ENCODE peak calls at places on chromosomes 6 and 20, in nine cellular contexts. L, W, T, R, V, F, U, A and O are unnamed samples.

GRCh38 chr20:4261333-4262284 is 246.3 kb upstream of the RNF24 start:
- DNase-seq in L (no peak), W (no peak), T (peak; percentile 56), R (no peak), V (peak; percentile 35), F (no peak), U (no peak), A (no peak), O (no peak)

GRCh38 chr6:84269947-84270733 is 42.7 kb upstream of the CEP162 start:
- DNase-seq in L (no peak), W (no peak), T (no peak), R (no peak), V (no peak), F (no peak), U (no peak), A (no peak), O (no peak)

GRCh38 chr6:135438907-135439535 is 58.5 kb downstream of the AHI1 start:
- DNase-seq in L (no peak), W (peak; percentile 12), T (peak; percentile 58), R (no peak), V (peak; percentile 37), F (no peak), U (no peak), A (no peak), O (peak; percentile 35)

GRCh38 chr6:118736351-118736750 is 85.0 kb upstream of the CEP85L start:
- DNase-seq in L (no peak), W (no peak), T (no peak), R (no peak), V (no peak), F (no peak), U (no peak), A (no peak), O (no peak)

GRCh38 chr20:20549699-20550098 is 162.7 kb downstream of the RALGAPA2 start:
- DNase-seq in L (no peak), W (peak; percentile 90), T (peak; percentile 73), R (no peak), V (peak; percentile 58), F (no peak), U (no peak), A (no peak), O (no peak)

GRCh38 chr20:23165307-23165750 is 79.2 kb upstream of the CD93 start:
- DNase-seq in L (no peak), W (no peak), T (no peak), R (no peak), V (no peak), F (no peak), U (no peak), A (no peak), O (no peak)

GRCh38 chr6:35425284-35425683 is 26.9 kb upstream of the FANCE start:
- DNase-seq in L (no peak), W (peak; percentile 71), T (peak; percentile 96), R (no peak), V (peak; percentile 81), F (no peak), U (no peak), A (no peak), O (no peak)

GRCh38 chr6:41214559-41215238 is 13.4 kb upstream of the TREML4 start:
- DNase-seq in L (no peak), W (no peak), T (no peak), R (no peak), V (no peak), F (no peak), U (no peak), A (no peak), O (no peak)

GRCh38 chr6:162733489-162733888 is 5.7 kb downstream of the PACRG start:
- DNase-seq in L (no peak), W (no peak), T (no peak), R (no peak), V (no peak), F (no peak), U (no peak), A (no peak), O (no peak)

GRCh38 chr6:836276-836853 is 143.4 kb upstream of the EXOC2 start:
- DNase-seq in L (peak; percentile 55), W (peak; percentile 14), T (no peak), R (no peak), V (no peak), F (no peak), U (no peak), A (no peak), O (no peak)

GRCh38 chr6:118581489-118581959 is 33.4 kb downstream of the PLN start:
- DNase-seq in L (peak; percentile 64), W (no peak), T (peak; percentile 80), R (no peak), V (peak; percentile 86), F (no peak), U (no peak), A (no peak), O (no peak)

GRCh38 chr6:125947581-125947980 is 9.0 kb upstream of the HINT3 start:
- DNase-seq in L (no peak), W (no peak), T (peak; percentile 49), R (no peak), V (peak; percentile 33), F (no peak), U (no peak), A (no peak), O (no peak)

GRCh38 chr6:39876111-39876510 is 58.2 kb downstream of the MOCS1 start:
- DNase-seq in L (no peak), W (no peak), T (peak; percentile 26), R (no peak), V (peak; percentile 30), F (no peak), U (no peak), A (no peak), O (no peak)

GRCh38 chr6:39867592-39867991 is 66.7 kb downstream of the MOCS1 start:
- DNase-seq in L (no peak), W (no peak), T (no peak), R (no peak), V (no peak), F (no peak), U (no peak), A (no peak), O (no peak)

GRCh38 chr6:39873439-39873838 is 60.8 kb downstream of the MOCS1 start:
- DNase-seq in L (no peak), W (no peak), T (no peak), R (no peak), V (peak; percentile 46), F (no peak), U (no peak), A (no peak), O (no peak)

GRCh38 chr6:39865011-39865888 is 69.0 kb downstream of the MOCS1 start:
- DNase-seq in L (no peak), W (no peak), T (peak; percentile 60), R (peak; percentile 67), V (peak; percentile 69), F (peak; percentile 89), U (peak; percentile 77), A (peak; percentile 32), O (peak; percentile 75)

DNA sequence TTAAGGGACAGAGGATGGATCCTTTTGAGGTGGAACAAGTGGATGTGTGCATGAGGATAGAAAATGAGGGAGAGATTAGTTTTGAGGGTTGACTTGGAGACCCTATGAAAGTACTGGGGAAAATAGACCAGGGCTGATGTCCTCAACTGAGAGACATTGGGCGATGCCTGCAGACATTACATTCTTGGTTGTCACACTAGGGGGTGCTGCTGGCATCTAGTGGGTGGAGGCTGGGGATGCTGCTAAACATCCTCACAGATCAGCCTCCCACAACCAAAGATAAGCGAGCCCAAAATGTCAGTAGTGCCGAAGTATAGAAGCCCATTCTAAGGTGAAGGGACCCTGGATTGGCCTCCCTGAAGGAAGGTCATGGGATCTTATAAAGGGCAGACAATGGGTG is 63.3 kb downstream of the MOCS1 start:
- DNase-seq in L (no peak), W (no peak), T (no peak), R (no peak), V (no peak), F (no peak), U (no peak), A (no peak), O (no peak)
- TF ChIP-seq CTCF in L (no peak), W (no peak), T (no peak), R (no peak), V (peak; percentile 24), F (no peak), U (no peak), A (no peak), O (no peak)

DNA sequence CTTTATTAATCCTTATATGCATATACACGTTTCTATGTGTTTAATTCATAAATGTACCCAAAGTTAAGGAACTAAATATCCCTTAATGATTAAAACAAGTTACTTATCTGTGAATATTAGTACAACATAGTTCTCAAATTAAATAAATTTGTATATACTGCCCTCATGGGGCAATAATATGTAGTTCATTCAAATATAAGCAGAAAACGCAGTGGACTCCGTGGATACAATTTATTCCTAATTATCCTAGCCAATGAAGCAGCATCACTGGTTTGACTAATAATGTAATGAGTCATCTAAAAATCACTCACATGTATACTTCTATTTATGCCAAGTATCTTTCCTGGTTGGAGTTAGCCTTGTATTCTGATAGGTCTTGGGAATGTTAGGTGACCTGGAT is 111.6 kb downstream of the TBC1D32 start:
- DNase-seq in L (no peak), W (peak; percentile 27), T (peak; percentile 79), R (no peak), V (peak; percentile 28), F (no peak), U (no peak), A (no peak), O (no peak)
- TF ChIP-seq CTCF in L (no peak), W (peak; percentile 57), T (peak; percentile 50), R (no peak), V (peak; percentile 25), F (no peak), U (peak; percentile 58), A (peak; percentile 40), O (no peak)

GRCh38 chr6:39791311-39791710 is 865 bp upstream of the DAAM2 start:
- DNase-seq in L (peak; percentile 70), W (no peak), T (no peak), R (no peak), V (no peak), F (no peak), U (no peak), A (no peak), O (no peak)
- TF ChIP-seq CTCF in L (no peak), W (no peak), T (peak; percentile 33), R (peak; percentile 39), V (peak; percentile 11), F (peak; percentile 17), U (no peak), A (no peak), O (no peak)

GRCh38 chr6:32096087-32096393 is 13.1 kb downstream of the TNXB start:
- DNase-seq in L (no peak), W (no peak), T (no peak), R (no peak), V (no peak), F (no peak), U (no peak), A (no peak), O (no peak)

GRCh38 chr6:32102255-32102654 is 6.9 kb downstream of the TNXB start:
- DNase-seq in L (no peak), W (no peak), T (no peak), R (no peak), V (no peak), F (no peak), U (no peak), A (no peak), O (no peak)

GRCh38 chr6:32095338-32096086 is 13.6 kb downstream of the TNXB start:
- DNase-seq in L (no peak), W (no peak), T (no peak), R (no peak), V (no peak), F (no peak), U (no peak), A (no peak), O (no peak)

GRCh38 chr6:32092760-32093497 is 16.2 kb downstream of the TNXB start:
- DNase-seq in L (no peak), W (no peak), T (peak; percentile 84), R (no peak), V (peak; percentile 94), F (no peak), U (no peak), A (no peak), O (no peak)

GRCh38 chr6:32096394-32097258 is 12.5 kb downstream of the TNXB start:
- DNase-seq in L (no peak), W (no peak), T (no peak), R (no peak), V (no peak), F (no peak), U (no peak), A (no peak), O (no peak)
- TF ChIP-seq CTCF in L (no peak), W (peak; percentile 11), T (no peak), R (no peak), V (no peak), F (no peak), U (no peak), A (no peak), O (no peak)